ENCODE peak calls at places on chromosomes 4 and X, in eight cellular contexts. J, S, T, D, N, G, V and M are unnamed samples.

GRCh38 chr4:151646322-151646721 is 114.5 kb downstream of the GATB start:
- DNase-seq in S (no peak), V (no peak), D (no peak), J (no peak), G (no peak), T (peak), N (no peak), M (no peak)

GRCh38 chr4:61511716-61512488 is 311.8 kb downstream of the ADGRL3 start:
- DNase-seq in G (peak), T (no peak), D (no peak), V (peak), N (no peak), J (no peak), S (no peak), M (no peak)

GRCh38 chrX:51144828-51145442 is 187.7 kb upstream of the NUDT10 start:
- DNase-seq in D (no peak), N (peak), T (peak), J (peak), S (peak), G (peak), V (peak), M (peak)

GRCh38 chr4:57607616-57608150 is 497.5 kb upstream of the IGFBP7 start:
- DNase-seq in N (no peak), J (no peak), T (no peak), G (no peak), S (no peak), D (no peak), V (no peak), M (no peak)

GRCh38 chr4:94298725-94299252 is 43.8 kb downstream of the HPGDS start:
- DNase-seq in D (no peak), S (no peak), V (no peak), N (no peak), T (no peak), J (no peak), G (no peak), M (no peak)

GRCh38 chr4:169243808-169244207 is 26.9 kb downstream of the SH3RF1 start:
- DNase-seq in J (peak), T (no peak), S (no peak), V (peak), G (peak), N (no peak), D (no peak), M (no peak)

GRCh38 chr4:152073738-152074137 is 312.9 kb upstream of the GATB start:
- DNase-seq in D (peak), G (peak), S (no peak), N (no peak), T (no peak), J (no peak), V (peak), M (no peak)

GRCh38 chr4:177442623-177443155 is 452 bp upstream of the AGA start:
- DNase-seq in V (peak), J (no peak), G (no peak), D (no peak), T (peak), S (peak), N (peak), M (peak)

GRCh38 chr4:92198711-92199110 is 105.1 kb upstream of the GRID2 start:
- DNase-seq in N (no peak), V (peak), J (peak), S (no peak), D (no peak), G (peak), T (no peak), M (no peak)

GRCh38 chr4:7210818-7211217 is 18.5 kb downstream of the SORCS2 start:
- DNase-seq in G (peak), J (peak), T (no peak), S (no peak), D (no peak), N (no peak), V (peak), M (no peak)

GRCh38 chr4:76998251-76998901 is 48.8 kb downstream of the SEPTIN11 start:
- DNase-seq in G (peak), J (no peak), V (peak), S (no peak), D (peak), T (no peak), N (no peak), M (no peak)

GRCh38 chrX:10050481-10050880 is 83.3 kb downstream of the CLDN34 start:
- DNase-seq in S (no peak), N (no peak), J (peak), T (no peak), G (peak), D (no peak), V (no peak), M (no peak)

GRCh38 chr4:38930696-38931095 is 63.1 kb downstream of the FAM114A1 start:
- DNase-seq in G (no peak), N (no peak), T (no peak), V (no peak), S (no peak), J (no peak), D (no peak), M (no peak)

GRCh38 chrX:153633048-153633447 is 14.0 kb upstream of the DUSP9 start:
- DNase-seq in D (no peak), G (no peak), S (no peak), N (no peak), V (no peak), J (no peak), T (no peak), M (no peak)

GRCh38 chr4:81470456-81471327 is 1.0 kb downstream of the RASGEF1B start:
- DNase-seq in T (no peak), V (no peak), G (no peak), N (peak), S (no peak), D (peak), J (peak), M (peak)

GRCh38 chr4:99729186-99729585 is 71.6 kb upstream of the C4orf54 start:
- DNase-seq in G (no peak), T (no peak), N (no peak), J (no peak), S (no peak), V (no peak), D (no peak), M (no peak)